ENCODE peak calls at places on chromosomes 2 and 18, in ten cellular contexts. S, Q, D, M, E, F, T, L, V and G are unnamed samples.
A peak's percentile ranks its signal among the peaks of the same experiment; 100 is the strongest.

GRCh38 chr2:24454258-24454657 is 36.8 kb upstream of the NCOA1 start:
- DNase-seq in S (no peak), Q (peak; percentile 61), D (no peak), M (no peak), E (no peak), F (no peak), T (no peak), L (no peak), V (no peak), G (peak; percentile 88)

GRCh38 chr2:31140151-31140550 is 1.9 kb upstream of the GALNT14 start:
- DNase-seq in S (no peak), Q (peak; percentile 7), D (no peak), M (no peak), E (no peak), F (no peak), T (no peak), L (no peak), V (no peak), G (no peak)

GRCh38 chr2:59594671-59595222 is 958.7 kb downstream of the BCL11A start:
- DNase-seq in S (no peak), Q (no peak), D (no peak), M (no peak), E (no peak), F (no peak), T (no peak), L (no peak), V (no peak), G (no peak)

GRCh38 chr2:200352631-200353030 is 46.1 kb downstream of the SPATS2L start:
- DNase-seq in S (no peak), Q (peak; percentile 35), D (no peak), M (no peak), E (no peak), F (peak; percentile 85), T (no peak), L (no peak), V (no peak), G (no peak)

GRCh38 chr2:126874961-126875360 is 23.7 kb upstream of the TEX51 start:
- DNase-seq in S (no peak), Q (no peak), D (no peak), M (no peak), E (no peak), F (no peak), T (no peak), L (no peak), V (no peak), G (no peak)

GRCh38 chr2:209471037-209471436 is 47.2 kb downstream of the MAP2 start:
- DNase-seq in S (no peak), Q (peak; percentile 73), D (no peak), M (peak; percentile 8), E (no peak), F (no peak), T (no peak), L (no peak), V (no peak), G (peak; percentile 35)

GRCh38 chr18:30987479-30988241 is 54.9 kb downstream of the DSC3 start:
- DNase-seq in S (peak; percentile 66), Q (peak; percentile 2), D (no peak), M (no peak), E (no peak), F (peak; percentile 90), T (no peak), L (no peak), V (no peak), G (no peak)

GRCh38 chr2:237564526-237565131 is 1.7 kb upstream of the PRLH start:
- DNase-seq in S (no peak), Q (no peak), D (peak; percentile 59), M (no peak), E (no peak), F (no peak), T (no peak), L (no peak), V (no peak), G (no peak)

GRCh38 chr18:10454800-10455550 is 540 bp downstream of the APCDD1 start:
- DNase-seq in S (no peak), Q (peak; percentile 46), D (no peak), M (no peak), E (no peak), F (no peak), T (no peak), L (no peak), V (no peak), G (peak; percentile 47)

GRCh38 chr2:170766693-170767092 is 3.5 kb upstream of the ERICH2 start:
- DNase-seq in S (no peak), Q (no peak), D (no peak), M (no peak), E (no peak), F (no peak), T (no peak), L (no peak), V (no peak), G (no peak)

GRCh38 chr2:106843910-106844250 is 42.1 kb downstream of the ST6GAL2 start:
- DNase-seq in S (no peak), Q (no peak), D (no peak), M (no peak), E (no peak), F (no peak), T (no peak), L (no peak), V (no peak), G (no peak)

GRCh38 chr2:20994130-20994529 is 49.7 kb downstream of the APOB start:
- DNase-seq in S (no peak), Q (no peak), D (no peak), M (no peak), E (no peak), F (no peak), T (no peak), L (no peak), V (no peak), G (peak; percentile 37)
- H3K27me3 ChIP-seq in S (no peaks in the 10 kb centered on the region), Q (no peaks in the 10 kb centered on the region), D (no peaks in the 10 kb centered on the region), M (peaks cover under 1% of the 10 kb centered on the region), E (no peaks in the 10 kb centered on the region), F (peaks cover 28% of the 10 kb centered on the region), T (no peaks in the 10 kb centered on the region), L (no peaks in the 10 kb centered on the region), V (peaks cover 1% of the 10 kb centered on the region), G (peaks cover 6% of the 10 kb centered on the region)

DNA sequence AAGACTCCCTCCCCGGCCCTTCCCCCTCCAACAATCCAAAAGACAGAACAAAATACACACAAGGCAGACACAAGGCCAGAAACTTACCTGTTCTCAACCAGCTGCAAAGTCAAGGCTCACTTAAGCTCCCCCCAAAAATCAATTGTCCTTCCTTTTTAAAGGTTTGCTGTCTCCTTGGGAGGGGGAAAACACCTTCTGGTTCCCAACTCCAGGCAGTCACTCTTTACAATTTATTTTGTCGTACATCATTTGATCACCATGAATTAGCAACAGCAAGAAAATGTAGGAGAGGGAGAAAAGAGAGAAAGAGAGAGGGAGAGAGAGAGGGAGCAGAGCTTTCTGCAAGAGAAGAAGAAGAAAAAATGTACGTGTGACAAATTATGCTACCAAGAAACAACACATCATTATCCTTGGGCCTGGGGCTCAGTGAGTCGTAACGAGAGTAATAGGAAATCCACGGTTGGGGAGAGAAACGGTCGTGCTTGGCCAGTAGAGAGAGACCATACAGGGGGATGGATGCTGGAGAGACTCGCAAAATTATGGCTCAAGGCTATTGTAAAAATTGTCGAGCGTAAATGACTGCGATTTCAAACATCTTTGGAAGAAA is at the start of gene KLHL14:
- DNase-seq in S (no peak), Q (no peak), D (no peak), M (no peak), E (no peak), F (no peak), T (no peak), L (no peak), V (no peak), G (no peak)
- H3K4me3 ChIP-seq in S (no peak within 1 kb of the TSS), Q (no peak within 1 kb of the TSS), D (peak within 1 kb of the TSS; percentile 52), M (no peak within 1 kb of the TSS), E (no peak within 1 kb of the TSS), F (no peak within 1 kb of the TSS), T (peak within 1 kb of the TSS; percentile 51), L (no peak within 1 kb of the TSS), V (no peak within 1 kb of the TSS), G (peak within 1 kb of the TSS; percentile 50)

GRCh38 chr2:95027369-95027720 is 1.8 kb downstream of the MAL start:
- DNase-seq in S (no peak), Q (no peak), D (no peak), M (no peak), E (no peak), F (no peak), T (no peak), L (no peak), V (no peak), G (no peak)

GRCh38 chr2:95026471-95027368 is 1.2 kb downstream of the MAL start:
- DNase-seq in S (no peak), Q (no peak), D (no peak), M (no peak), E (no peak), F (peak; percentile 90), T (no peak), L (no peak), V (no peak), G (no peak)

GRCh38 chr2:95024306-95024880 is 1.1 kb upstream of the MAL start:
- DNase-seq in S (no peak), Q (no peak), D (no peak), M (no peak), E (no peak), F (no peak), T (no peak), L (no peak), V (no peak), G (no peak)

GRCh38 chr2:95024960-95025405 is 525 bp upstream of the MAL start:
- DNase-seq in S (no peak), Q (no peak), D (no peak), M (no peak), E (peak; percentile 27), F (no peak), T (no peak), L (no peak), V (no peak), G (no peak)

DNA sequence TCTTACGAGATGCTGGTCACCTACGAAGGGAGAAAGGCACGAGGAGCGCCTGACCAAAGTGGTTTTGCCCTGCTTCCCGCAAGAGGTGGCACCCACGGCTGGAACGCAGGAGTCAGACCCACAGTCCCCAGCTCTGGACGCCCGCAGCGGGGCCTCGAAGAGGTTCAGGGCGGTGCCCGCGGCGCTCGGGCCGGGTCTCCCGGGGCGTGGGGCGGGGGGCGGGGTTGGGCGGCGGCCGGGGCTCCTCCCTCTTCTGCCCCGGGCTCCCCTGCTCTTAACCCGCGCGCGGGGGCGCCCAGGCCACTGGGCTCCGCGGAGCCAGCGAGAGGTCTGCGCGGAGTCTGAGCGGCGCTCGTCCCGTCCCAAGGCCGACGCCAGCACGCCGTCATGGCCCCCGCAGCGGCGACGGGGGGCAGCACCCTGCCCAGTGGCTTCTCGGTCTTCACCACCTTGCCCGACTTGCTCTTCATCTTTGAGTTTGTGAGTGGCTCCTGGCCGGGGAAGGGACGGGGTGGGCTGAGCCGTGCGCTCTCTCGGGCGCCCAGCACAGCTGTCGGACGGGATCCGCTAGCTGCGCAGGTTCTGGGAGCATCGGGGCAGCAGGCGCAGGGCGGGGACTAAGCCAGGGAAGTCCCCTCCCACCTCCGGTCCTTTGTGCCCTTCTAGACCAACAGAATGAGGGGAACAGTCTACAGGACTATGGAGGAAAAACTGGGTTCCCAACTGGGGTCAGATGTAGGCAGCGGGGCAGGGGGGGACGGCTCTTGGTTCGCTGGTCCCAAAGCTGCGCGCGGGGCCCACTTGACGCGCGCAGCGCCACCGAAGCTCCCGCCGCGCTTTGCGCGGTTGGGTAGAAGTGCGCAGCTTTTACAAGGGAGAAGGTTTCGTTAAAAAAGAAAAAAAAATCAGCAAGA is at the start of gene MAL:
- DNase-seq in S (no peak), Q (no peak), D (no peak), M (no peak), E (peak; percentile 62), F (peak; percentile 75), T (no peak), L (no peak), V (no peak), G (no peak)
- H3K27me3 ChIP-seq in S (peaks cover 65% of the 10 kb centered on the region), Q (peaks cover 75% of the 10 kb centered on the region), D (no peaks in the 10 kb centered on the region), M (peaks cover 54% of the 10 kb centered on the region), E (no peaks in the 10 kb centered on the region), F (no peaks in the 10 kb centered on the region), T (peaks cover 62% of the 10 kb centered on the region), L (peaks cover 51% of the 10 kb centered on the region), V (peaks cover 2% of the 10 kb centered on the region), G (peaks cover 66% of the 10 kb centered on the region)

GRCh38 chr18:75131455-75132000 is 77.4 kb downstream of the PTGR3 start:
- DNase-seq in S (no peak), Q (peak; percentile 7), D (no peak), M (no peak), E (no peak), F (no peak), T (no peak), L (peak; percentile 37), V (no peak), G (no peak)
- H3K4me3 ChIP-seq in S (no peak overlapping the region), Q (peak overlapping the region; percentile 55), D (no peak overlapping the region), M (peak overlapping the region; percentile 0), E (no peak overlapping the region), F (no peak overlapping the region), T (peak overlapping the region; percentile 24), L (no peak overlapping the region), V (no peak overlapping the region), G (peak overlapping the region; percentile 50)